ENCODE peak calls at places on chromosomes 16 and 17, in five cellular contexts. O is osteocyte, S is neural progenitor cell, C is AG09319, J is thoracic aorta. T is an unnamed sample.

GRCh38 chr17:75721463-75722011 is 278 bp downstream of the ITGB4 start:
- DNase-seq in C (no peak), O (no peak), J (no peak), S (no peak), T (no peak)

GRCh38 chr16:72956124-72957064 is 91.5 kb downstream of the ZFHX3 start:
- DNase-seq in S (no peak), C (no peak), J (no peak), O (no peak), T (no peak)

GRCh38 chr16:3952342-3953131 is 72.0 kb upstream of the CREBBP start:
- DNase-seq in S (peak; percentile 53), J (peak; percentile 73), O (no peak), C (no peak), T (no peak)

GRCh38 chr16:81585785-81586184 is 141.2 kb downstream of the CMIP start:
- DNase-seq in J (no peak), C (no peak), O (no peak), S (peak; percentile 49), T (no peak)

GRCh38 chr16:66786551-66786950 is 14.8 kb downstream of the TERB1 start:
- DNase-seq in S (peak; percentile 8), O (no peak), C (no peak), J (no peak), T (no peak)

GRCh38 chr17:35972066-35972465 is 9.2 kb downstream of the CCL16 start:
- DNase-seq in C (no peak), S (no peak), O (no peak), J (no peak), T (no peak)

GRCh38 chr16:81567987-81568748 is 123.6 kb downstream of the CMIP start:
- DNase-seq in C (peak; percentile 24), O (peak; percentile 88), J (no peak), S (no peak), T (no peak)

GRCh38 chr17:41478240-41478639 is 2.7 kb downstream of the KRT35 start:
- DNase-seq in C (no peak), O (no peak), J (no peak), S (no peak), T (no peak)

GRCh38 chr17:41972571-41973411 is 6.2 kb downstream of the CNP start:
- DNase-seq in J (no peak), S (no peak), C (no peak), O (no peak), T (no peak)

GRCh38 chr17:79631640-79632431 is 21.0 kb upstream of the RBFOX3 start:
- DNase-seq in O (peak; percentile 76), C (no peak), J (no peak), S (no peak), T (peak; percentile 47)

GRCh38 chr17:66978514-66979061 is 14.1 kb downstream of the CACNG4 start:
- DNase-seq in C (no peak), O (no peak), J (no peak), S (no peak), T (no peak)

GRCh38 chr17:11284811-11285210 is 43.8 kb downstream of the SHISA6 start:
- DNase-seq in J (no peak), C (no peak), O (peak; percentile 13), S (no peak), T (no peak)

GRCh38 chr17:44069974-44070454 is 521 bp upstream of the G6PC3 start:
- DNase-seq in S (no peak), C (no peak), J (no peak), O (no peak), T (no peak)

GRCh38 chr17:885971-886571 is 93.5 kb downstream of the NXN start:
- DNase-seq in O (no peak), J (no peak), S (no peak), C (no peak), T (no peak)

GRCh38 chr16:19874816-19875546 is 9.7 kb downstream of the GPRC5B start:
- DNase-seq in S (no peak), C (no peak), O (no peak), J (no peak), T (no peak)

GRCh38 chr16:75929056-75929455 is 202.8 kb upstream of the CPHXL start:
- DNase-seq in O (no peak), J (no peak), C (no peak), S (no peak), T (no peak)

GRCh38 chr17:69048634-69049033 is 12.1 kb downstream of the ABCA9 start:
- DNase-seq in J (no peak), O (no peak), C (no peak), S (no peak), T (no peak)

GRCh38 chr17:51166198-51166986 is at the start of gene NME2:
- DNase-seq in S (peak; percentile 93), J (peak; percentile 60), O (peak; percentile 94), C (peak; percentile 66), T (peak; percentile 90)

GRCh38 chr17:19336938-19337711 is 25.4 kb downstream of the B9D1 start:
- DNase-seq in O (no peak), S (peak; percentile 47), C (no peak), J (no peak), T (no peak)

GRCh38 chr16:29789775-29790182 is 772 bp upstream of the KIF22 start:
- DNase-seq in C (no peak), O (no peak), S (no peak), J (no peak), T (no peak)

GRCh38 chr16:85381738-85382592 is 231.2 kb upstream of the GSE1 start:
- DNase-seq in O (no peak), C (no peak), J (no peak), S (no peak), T (no peak)

GRCh38 chr17:21090889-21091618 is 35.7 kb upstream of the DHRS7B start:
- DNase-seq in J (no peak), S (no peak), C (no peak), O (no peak), T (no peak)

GRCh38 chr17:70011750-70012149 is 63.3 kb upstream of the KCNJ16 start:
- DNase-seq in J (no peak), O (no peak), C (no peak), S (no peak), T (no peak)

GRCh38 chr16:3032624-3033023 is 4.1 kb downstream of the BICDL2 start:
- DNase-seq in S (no peak), O (no peak), J (no peak), C (no peak), T (no peak)

DNA sequence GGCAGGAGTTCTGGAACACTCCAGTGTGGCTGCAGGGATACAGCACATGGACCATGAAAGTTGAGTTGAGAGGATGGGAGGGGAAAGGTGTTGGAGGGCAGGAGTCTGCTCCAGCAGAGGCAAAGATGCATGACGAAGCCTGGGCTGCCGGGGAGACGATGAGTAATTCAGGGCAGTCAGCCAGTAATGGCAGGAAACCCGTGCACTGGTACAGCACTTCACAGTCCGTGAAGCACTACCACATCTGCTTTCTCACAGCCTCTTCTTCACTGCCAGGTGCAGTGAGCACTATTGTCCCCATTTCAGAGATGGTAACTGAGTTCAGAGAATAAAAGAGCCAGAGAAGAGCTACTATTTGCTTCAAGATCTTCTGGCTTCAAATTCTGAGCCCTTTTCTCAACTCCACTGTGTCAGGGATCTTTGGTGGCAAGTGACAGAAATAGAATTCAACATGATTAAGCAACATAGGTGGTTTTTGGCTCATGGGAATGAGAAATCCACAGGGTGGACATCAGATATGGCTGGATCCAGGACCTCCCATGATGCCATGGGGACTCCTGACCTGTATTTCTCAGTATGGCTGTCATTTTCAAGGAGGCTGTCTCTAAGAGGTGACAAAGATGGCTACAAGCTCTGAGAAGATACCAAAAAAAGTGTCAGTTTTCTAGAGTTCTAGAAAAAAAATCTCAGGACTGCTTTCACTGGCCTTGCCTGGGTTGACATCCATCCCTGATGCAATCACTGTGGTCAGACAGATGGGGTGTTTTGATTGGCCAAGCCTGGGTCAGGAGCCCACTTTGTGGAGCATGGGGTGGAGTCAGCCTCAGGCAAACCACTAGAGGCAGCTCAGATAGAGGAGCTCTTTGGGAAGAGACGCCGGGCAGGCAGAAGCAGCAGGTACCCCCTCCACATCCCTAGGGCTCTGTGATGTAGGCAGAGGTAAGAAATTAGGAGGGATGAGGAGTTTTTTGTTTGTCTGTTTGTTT is 24.7 kb downstream of the IL21R start:
- DNase-seq in O (peak; percentile 80), J (no peak), S (no peak), C (peak; percentile 53), T (peak; percentile 39)
- TF ChIP-seq CTCF in O (no peak), J (no peak), S (peak; percentile 3), C (no peak), T (no peak)

DNA sequence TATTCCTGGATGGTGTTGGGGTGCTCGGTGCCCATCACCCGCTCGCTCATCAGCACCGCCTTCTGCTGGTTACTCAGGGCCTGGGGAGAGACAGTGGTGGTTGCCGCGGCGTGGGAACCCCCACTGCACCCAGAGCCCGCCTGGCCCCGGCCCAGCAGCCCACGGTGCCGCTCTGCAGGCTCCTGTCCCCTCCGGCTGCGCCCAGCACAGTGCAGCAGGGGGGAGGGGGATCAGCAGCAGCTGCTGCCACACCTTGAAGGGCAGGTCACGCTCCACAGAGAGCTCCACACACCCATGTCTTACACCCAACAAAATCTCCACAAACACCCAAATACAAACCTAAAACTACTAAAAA is 18.8 kb downstream of the CLUH start:
- DNase-seq in C (no peak), O (peak; percentile 77), J (no peak), S (no peak), T (no peak)
- TF ChIP-seq CTCF in C (no peak), O (no peak), J (no peak), S (no peak), T (no peak)

GRCh38 chr16:59654455-59654854 is 920.3 kb upstream of the GOT2 start:
- DNase-seq in S (no peak), O (no peak), C (no peak), J (no peak), T (no peak)

DNA sequence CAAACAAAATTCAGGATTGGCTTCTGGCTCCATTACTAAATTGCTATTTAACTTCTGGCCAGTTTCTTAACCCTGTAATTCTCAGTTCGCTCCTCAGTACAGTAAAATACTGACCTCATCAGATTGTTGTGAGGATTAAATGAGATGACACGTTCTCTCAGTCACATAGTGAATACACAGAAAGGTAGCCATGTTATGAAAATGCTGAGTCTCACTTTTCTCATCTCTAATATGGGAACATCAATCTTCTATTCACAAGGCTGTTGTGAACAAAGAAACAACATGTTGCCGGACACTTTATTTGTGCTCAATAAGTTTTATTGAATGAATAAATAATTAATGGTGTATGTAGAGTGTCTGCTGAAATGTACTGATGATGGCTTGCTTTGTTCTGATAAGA is 924.5 kb upstream of the GOT2 start:
- DNase-seq in O (no peak), J (no peak), C (no peak), S (no peak), T (no peak)
- TF ChIP-seq CTCF in O (no peak), J (no peak), C (no peak), S (no peak), T (no peak)

DNA sequence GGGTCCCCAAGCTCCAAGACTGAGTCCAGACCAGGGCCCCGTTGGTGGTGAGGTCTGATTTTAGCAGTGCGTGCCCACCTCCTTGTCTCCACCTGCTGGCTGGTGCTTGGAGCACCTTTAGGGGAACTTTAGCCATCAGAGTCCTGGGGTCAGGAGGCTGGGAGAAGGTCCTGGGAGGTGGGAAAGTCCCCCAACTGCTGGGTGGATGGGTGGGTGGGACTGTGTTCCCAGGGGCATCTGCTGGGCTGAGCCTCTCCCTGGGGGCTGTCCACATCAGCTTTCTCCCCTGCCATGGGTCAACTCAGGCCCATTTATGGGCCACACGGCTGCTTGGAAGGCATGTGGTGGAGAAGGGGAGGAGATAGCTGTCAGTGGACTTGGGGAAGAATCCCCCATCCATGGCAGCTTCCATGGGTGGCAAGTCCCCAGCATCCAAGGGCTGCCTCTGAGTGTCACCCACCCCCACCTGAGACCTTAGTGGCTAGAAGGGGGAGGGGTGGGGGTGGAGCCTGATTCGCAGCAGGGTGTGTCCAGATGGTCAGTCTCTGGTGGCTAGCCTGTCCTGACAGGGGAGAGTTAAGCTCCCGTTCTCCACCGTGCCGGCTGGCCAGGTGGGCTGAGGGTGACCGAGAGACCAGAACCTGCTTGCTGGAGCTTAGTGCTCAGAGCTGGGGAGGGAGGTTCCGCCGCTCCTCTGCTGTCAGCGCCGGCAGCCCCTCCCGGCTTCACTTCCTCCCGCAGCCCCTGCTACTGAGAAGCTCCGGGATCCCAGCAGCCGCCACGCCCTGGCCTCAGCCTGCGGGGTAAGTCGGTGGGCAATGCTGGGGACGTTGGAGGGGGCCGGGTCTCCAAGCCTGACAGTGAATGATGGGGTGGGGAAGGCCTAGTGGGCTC is at the start of gene TRPV2:
- DNase-seq in O (no peak), C (no peak), S (peak; percentile 45), J (no peak), T (no peak)
- TF ChIP-seq CTCF in O (peak; percentile 12), C (no peak), S (peak; percentile 46), J (peak; percentile 20), T (peak; percentile 18)